ENCODE peak calls at places on chromosome 2, in four cellular contexts. One of them, this sample, is unnamed.

GRCh38 chr2:122595065-122595464 is 839.6 kb downstream of the TSN start:
- DNase-seq in dermis blood vessel endothelial cell: no peak
- DNase-seq in GM23338: no peak
- DNase-seq in AG08395: no peak
- DNase-seq in this sample: no peak

GRCh38 chr2:205692095-205692494 is 9.8 kb downstream of the NRP2 start:
- DNase-seq in dermis blood vessel endothelial cell: no peak
- DNase-seq in AG08395: peak
- DNase-seq in GM23338: no peak
- DNase-seq in this sample: no peak

GRCh38 chr2:63050916-63051794 is 525 bp downstream of the OTX1 start:
- DNase-seq in dermis blood vessel endothelial cell: no peak
- DNase-seq in AG08395: no peak
- DNase-seq in GM23338: peak
- DNase-seq in this sample: no peak

GRCh38 chr2:225612636-225613035 is 213.1 kb downstream of the NYAP2 start:
- DNase-seq in AG08395: no peak
- DNase-seq in dermis blood vessel endothelial cell: no peak
- DNase-seq in GM23338: no peak
- DNase-seq in this sample: no peak

GRCh38 chr2:118845843-118846666 is 1.4 kb downstream of the EN1 start:
- DNase-seq in dermis blood vessel endothelial cell: no peak
- DNase-seq in AG08395: no peak
- DNase-seq in GM23338: peak
- DNase-seq in this sample: no peak

GRCh38 chr2:191854385-191855372 is 7.8 kb upstream of the CAVIN2 start:
- DNase-seq in AG08395: peak
- DNase-seq in dermis blood vessel endothelial cell: peak
- DNase-seq in GM23338: no peak
- DNase-seq in this sample: no peak

GRCh38 chr2:61135510-61135909 is 26.5 kb upstream of the C2orf74 start:
- DNase-seq in AG08395: peak
- DNase-seq in dermis blood vessel endothelial cell: peak
- DNase-seq in GM23338: peak
- DNase-seq in this sample: no peak

GRCh38 chr2:39547811-39548719 is 111.0 kb upstream of the MAP4K3 start:
- DNase-seq in AG08395: no peak
- DNase-seq in dermis blood vessel endothelial cell: peak
- DNase-seq in GM23338: no peak
- DNase-seq in this sample: no peak

GRCh38 chr2:120763931-120764330 is 28.3 kb downstream of the GLI2 start:
- DNase-seq in AG08395: no peak
- DNase-seq in dermis blood vessel endothelial cell: no peak
- DNase-seq in GM23338: no peak
- DNase-seq in this sample: no peak

GRCh38 chr2:171281116-171281515 is 120.4 kb upstream of the TLK1 start:
- DNase-seq in dermis blood vessel endothelial cell: no peak
- DNase-seq in AG08395: no peak
- DNase-seq in GM23338: no peak
- DNase-seq in this sample: no peak

GRCh38 chr2:238461051-238461450 is 34.3 kb downstream of the ASB1 start:
- DNase-seq in AG08395: no peak
- DNase-seq in GM23338: no peak
- DNase-seq in dermis blood vessel endothelial cell: no peak
- DNase-seq in this sample: no peak

GRCh38 chr2:158999458-158999857 is 31.0 kb downstream of the TANC1 start:
- DNase-seq in AG08395: no peak
- DNase-seq in GM23338: no peak
- DNase-seq in dermis blood vessel endothelial cell: peak
- DNase-seq in this sample: no peak

GRCh38 chr2:172038604-172039003 is 38.9 kb downstream of the METAP1D start:
- DNase-seq in GM23338: no peak
- DNase-seq in dermis blood vessel endothelial cell: no peak
- DNase-seq in AG08395: peak
- DNase-seq in this sample: no peak

GRCh38 chr2:6526093-6526824 is 339.4 kb downstream of the CMPK2 start:
- DNase-seq in AG08395: no peak
- DNase-seq in GM23338: peak
- DNase-seq in dermis blood vessel endothelial cell: no peak
- DNase-seq in this sample: peak

GRCh38 chr2:207258191-207258991 is 92.6 kb upstream of the KLF7 start:
- DNase-seq in GM23338: no peak
- DNase-seq in dermis blood vessel endothelial cell: peak
- DNase-seq in AG08395: peak
- DNase-seq in this sample: no peak

GRCh38 chr2:111209045-111209514 is 88.4 kb downstream of the BCL2L11 start:
- DNase-seq in GM23338: no peak
- DNase-seq in dermis blood vessel endothelial cell: no peak
- DNase-seq in AG08395: no peak
- DNase-seq in this sample: peak

GRCh38 chr2:95026471-95027368 is 1.2 kb downstream of the MAL start:
- DNase-seq in AG08395: no peak
- DNase-seq in GM23338: peak
- DNase-seq in dermis blood vessel endothelial cell: no peak
- DNase-seq in this sample: no peak

GRCh38 chr2:183207110-183207509 is 82.9 kb downstream of the NUP35 start:
- DNase-seq in GM23338: peak
- DNase-seq in dermis blood vessel endothelial cell: no peak
- DNase-seq in AG08395: peak
- DNase-seq in this sample: no peak

GRCh38 chr2:156845806-156846558 is 409.8 kb downstream of the GPD2 start:
- DNase-seq in GM23338: peak
- DNase-seq in dermis blood vessel endothelial cell: no peak
- DNase-seq in AG08395: no peak
- DNase-seq in this sample: no peak

GRCh38 chr2:28310107-28310506 is 82.6 kb upstream of the FOSL2 start:
- DNase-seq in AG08395: no peak
- DNase-seq in GM23338: no peak
- DNase-seq in dermis blood vessel endothelial cell: no peak
- DNase-seq in this sample: no peak

GRCh38 chr2:102100371-102101096 is 42.0 kb upstream of the IL1R1 start:
- DNase-seq in dermis blood vessel endothelial cell: no peak
- DNase-seq in GM23338: no peak
- DNase-seq in AG08395: no peak
- DNase-seq in this sample: no peak

GRCh38 chr2:98757904-98758421 is 27.0 kb upstream of the MGAT4A start:
- DNase-seq in GM23338: no peak
- DNase-seq in dermis blood vessel endothelial cell: peak
- DNase-seq in AG08395: peak
- DNase-seq in this sample: peak

GRCh38 chr2:230905448-230906430 is 19.3 kb downstream of the GPR55 start:
- DNase-seq in GM23338: no peak
- DNase-seq in AG08395: no peak
- DNase-seq in dermis blood vessel endothelial cell: no peak
- DNase-seq in this sample: no peak

GRCh38 chr2:12617366-12617765 is 99.4 kb upstream of the TRIB2 start:
- DNase-seq in AG08395: no peak
- DNase-seq in GM23338: no peak
- DNase-seq in dermis blood vessel endothelial cell: no peak
- DNase-seq in this sample: no peak

GRCh38 chr2:181790716-181791649 is 100.5 kb upstream of the ITPRID2 start:
- DNase-seq in AG08395: peak
- DNase-seq in GM23338: no peak
- DNase-seq in dermis blood vessel endothelial cell: peak
- DNase-seq in this sample: peak

GRCh38 chr2:62084823-62085222 is 111.1 kb upstream of the B3GNT2 start:
- DNase-seq in GM23338: no peak
- DNase-seq in dermis blood vessel endothelial cell: no peak
- DNase-seq in AG08395: no peak
- DNase-seq in this sample: no peak

GRCh38 chr2:157572725-157573124 is 55.9 kb downstream of the ACVR1C start:
- DNase-seq in AG08395: no peak
- DNase-seq in dermis blood vessel endothelial cell: peak
- DNase-seq in GM23338: peak
- DNase-seq in this sample: no peak

GRCh38 chr2:221293949-221294736 is 278.0 kb downstream of the EPHA4 start:
- DNase-seq in GM23338: no peak
- DNase-seq in dermis blood vessel endothelial cell: no peak
- DNase-seq in AG08395: no peak
- DNase-seq in this sample: no peak

GRCh38 chr2:182891611-182892010 is 25.2 kb upstream of the FRZB start:
- DNase-seq in GM23338: no peak
- DNase-seq in AG08395: no peak
- DNase-seq in dermis blood vessel endothelial cell: no peak
- DNase-seq in this sample: no peak

GRCh38 chr2:45643543-45644542 is 7.6 kb upstream of the PRKCE start:
- DNase-seq in GM23338: peak
- DNase-seq in dermis blood vessel endothelial cell: peak
- DNase-seq in AG08395: peak
- DNase-seq in this sample: no peak

This sample was measured in GM12878.